ENCODE peak calls at places on chromosomes 12 and 14, in seven cellular contexts. Q is stimulated activated CD8-positive, alpha-beta memory T cell treated with anti-CD3 and anti-CD28 coated beads, Interleukin-2, amount 100 ng/mL, for 1 hour; H is central memory CD4-positive, alpha-beta T cell; A is astrocyte; B is stomach; W is A673; D is CD4-positive, alpha-beta memory T cell. F is an unnamed sample.

GRCh38 chr14:92886337-92886736 is 36.6 kb upstream of the CHGA start:
- DNase-seq in D (no peak), W (no peak), H (no peak), A (no peak), Q (no peak), B (no peak), F (no peak)

GRCh38 chr14:105390849-105391500 is 7.4 kb upstream of the TEX22 start:
- DNase-seq in W (no peak), H (no peak), D (no peak), Q (no peak), B (no peak), A (no peak), F (no peak)

GRCh38 chr14:24032727-24033418 is 18.9 kb upstream of the CARMIL3 start:
- DNase-seq in A (peak), B (peak), D (no peak), Q (no peak), W (no peak), H (no peak), F (peak)

GRCh38 chr14:50941151-50941550 is 3.1 kb downstream of the PYGL start:
- DNase-seq in W (no peak), H (no peak), D (no peak), B (no peak), Q (no peak), A (peak), F (no peak)

GRCh38 chr12:92786045-92786444 is 83.3 kb downstream of the PLEKHG7 start:
- DNase-seq in B (no peak), A (peak), H (no peak), W (no peak), D (no peak), Q (no peak), F (no peak)

GRCh38 chr12:53053223-53054111 is 3.6 kb downstream of the TNS2 start:
- DNase-seq in H (peak), D (peak), B (peak), Q (no peak), A (no peak), W (no peak), F (peak)

GRCh38 chr12:89091293-89091841 is 260.9 kb downstream of the DUSP6 start:
- DNase-seq in B (no peak), W (no peak), H (no peak), A (no peak), Q (no peak), D (no peak), F (no peak)

GRCh38 chr12:130354407-130354806 is 16.7 kb downstream of the PIWIL1 start:
- DNase-seq in A (no peak), Q (no peak), B (no peak), H (no peak), D (no peak), W (no peak), F (no peak)

GRCh38 chr14:64688801-64689200 is 15.4 kb upstream of the PLEKHG3 start:
- DNase-seq in B (no peak), D (peak), Q (no peak), W (no peak), A (no peak), H (peak), F (no peak)

GRCh38 chr14:68654471-68654941 is 138.4 kb downstream of the ZFP36L1 start:
- DNase-seq in A (no peak), B (no peak), H (no peak), W (no peak), D (no peak), Q (no peak), F (no peak)

GRCh38 chr12:120625557-120626419 is 14.6 kb upstream of the CABP1 start:
- DNase-seq in B (no peak), W (peak), D (no peak), Q (no peak), A (no peak), H (peak), F (no peak)

GRCh38 chr12:6852651-6853354 is 853 bp downstream of the USP5 start:
- DNase-seq in A (peak), D (peak), Q (no peak), W (peak), H (peak), B (peak), F (peak)

GRCh38 chr12:131671871-131672270 is 39.0 kb upstream of the SFSWAP start:
- DNase-seq in A (no peak), H (no peak), B (no peak), Q (no peak), D (no peak), W (no peak), F (no peak)

GRCh38 chr12:81450920-81451739 is 308.0 kb downstream of the PPFIA2 start:
- DNase-seq in D (no peak), H (no peak), Q (no peak), W (peak), A (peak), B (no peak), F (peak)

GRCh38 chr14:56065621-56066295 is 52.5 kb upstream of the PELI2 start:
- DNase-seq in D (no peak), W (no peak), H (no peak), B (no peak), A (no peak), Q (no peak), F (no peak)

GRCh38 chr12:84644936-84645335 is 267.7 kb downstream of the SLC6A15 start:
- DNase-seq in D (no peak), W (no peak), B (no peak), Q (no peak), A (no peak), H (no peak), F (no peak)

F was measured in adrenal gland.